ENCODE peak calls at places on chromosomes 4 and X, in nine cellular contexts. X is breast epithelium, W is astrocyte of the spinal cord, N is tibial nerve, Z is left ventricle myocardium inferior, Q is testis, B is IMR-90, K is fibroblast of pulmonary artery, G is AG04450. T is an unnamed sample.

GRCh38 chr4:132865922-132866321 is 283.2 kb upstream of the PCDH10 start:
- DNase-seq in X (no peak), W (no peak), N (no peak), Z (no peak), Q (no peak), B (no peak), K (no peak), G (no peak), T (no peak)

GRCh38 chr4:138275946-138276621 is 33.9 kb upstream of the SLC7A11 start:
- DNase-seq in X (no peak), W (peak; percentile 90), N (no peak), Z (no peak), Q (no peak), B (peak; percentile 91), K (peak; percentile 94), G (peak; percentile 55), T (peak; percentile 80)

GRCh38 chr4:155241225-155241624 is 32.8 kb downstream of the NPY2R start:
- DNase-seq in X (no peak), W (no peak), N (no peak), Z (no peak), Q (no peak), B (no peak), K (no peak), G (no peak), T (no peak)

GRCh38 chrX:38166478-38167083 is 54.1 kb downstream of the SRPX start:
- DNase-seq in X (no peak), W (peak; percentile 35), N (peak; percentile 54), Z (no peak), Q (peak; percentile 17), B (peak; percentile 26), K (peak; percentile 41), G (no peak), T (no peak)

GRCh38 chr4:175932116-175932515 is 120.1 kb upstream of the GPM6A start:
- DNase-seq in X (no peak), W (no peak), N (no peak), Z (no peak), Q (no peak), B (no peak), K (no peak), G (no peak), T (no peak)

GRCh38 chr4:158796370-158797140 is 27.7 kb downstream of the FNIP2 start:
- DNase-seq in X (no peak), W (peak; percentile 46), N (no peak), Z (no peak), Q (no peak), B (peak; percentile 67), K (no peak), G (no peak), T (no peak)

GRCh38 chr4:48269861-48270515 is 350 bp upstream of the TEC start:
- DNase-seq in X (peak; percentile 95), W (peak; percentile 80), N (peak; percentile 85), Z (peak; percentile 94), Q (peak; percentile 95), B (peak; percentile 51), K (peak; percentile 48), G (no peak), T (no peak)

GRCh38 chr4:84497220-84497834 is 1.8 kb downstream of the NKX6-1 start:
- DNase-seq in X (no peak), W (peak; percentile 55), N (no peak), Z (no peak), Q (no peak), B (peak; percentile 2), K (no peak), G (no peak), T (no peak)

GRCh38 chr4:81757706-81758105 is 286.0 kb upstream of the RASGEF1B start:
- DNase-seq in X (no peak), W (no peak), N (peak; percentile 7), Z (no peak), Q (no peak), B (no peak), K (no peak), G (no peak), T (no peak)
- TF ChIP-seq CTCF in X (no peak), W (no peak), N (no peak), Z (no peak), Q (no peak), B (no peak), K (no peak), G (no peak), T (no peak)

DNA sequence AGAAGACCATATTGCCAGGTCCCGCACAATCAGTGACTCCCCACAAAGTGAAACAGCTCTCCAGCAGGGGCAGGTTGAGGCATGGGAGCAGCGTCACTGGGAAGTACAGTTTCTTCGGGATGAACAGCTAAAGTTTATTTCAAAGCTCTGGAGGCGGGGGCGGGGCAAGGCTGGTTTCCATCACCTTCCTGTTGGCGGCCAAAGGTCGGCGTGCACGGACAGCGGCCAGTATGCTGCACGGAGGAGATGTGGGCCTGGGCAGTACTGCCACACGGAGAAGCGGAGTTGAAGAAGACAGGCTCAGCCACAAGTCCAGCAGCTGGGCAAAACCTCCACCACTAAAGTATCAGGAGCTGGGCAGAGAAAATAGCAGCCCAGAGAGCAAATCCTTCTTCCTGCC is 964 bp upstream of the ZNF518B start:
- DNase-seq in X (no peak), W (no peak), N (no peak), Z (no peak), Q (no peak), B (no peak), K (no peak), G (no peak), T (no peak)
- H3K4me3 ChIP-seq in X (no peak overlapping the region), W (no peak overlapping the region), N (no peak overlapping the region), Z (peak overlapping the region; percentile 70), Q (no peak overlapping the region), B (no peak overlapping the region), K (no peak overlapping the region), G (no peak overlapping the region), T (no peak overlapping the region)

DNA sequence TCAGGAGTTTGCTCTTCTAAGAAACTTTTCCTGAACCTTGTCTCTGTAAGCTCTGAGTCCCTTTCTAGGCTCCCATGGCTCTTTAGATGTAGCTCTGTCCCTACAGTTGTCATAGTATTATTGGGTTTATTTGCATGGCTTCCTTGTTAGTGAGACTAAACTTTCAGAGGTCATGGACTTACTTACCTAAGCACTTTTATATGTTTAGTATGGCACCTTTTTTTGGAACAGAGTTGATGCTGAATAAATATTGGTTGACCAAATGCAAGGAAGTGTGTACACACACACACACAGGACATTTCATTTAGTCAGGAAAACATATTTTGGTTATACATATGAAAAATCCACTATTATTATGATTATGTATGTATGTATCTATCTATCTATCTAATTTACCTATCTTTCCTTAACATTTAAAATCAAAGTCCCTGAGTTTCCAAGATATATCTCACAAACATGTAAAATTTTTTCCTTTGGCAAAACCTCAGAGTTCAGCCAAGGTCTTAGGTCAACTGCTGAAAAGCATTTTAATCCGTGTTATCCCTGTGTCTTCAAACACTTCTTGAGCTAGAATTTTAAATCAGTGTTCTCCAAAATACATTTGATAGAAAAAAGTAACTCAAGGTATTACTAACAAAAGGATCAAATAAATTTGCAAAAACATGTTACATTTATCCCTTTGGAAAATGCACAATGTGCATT is 47.1 kb upstream of the GBA3 start:
- DNase-seq in X (no peak), W (no peak), N (no peak), Z (no peak), Q (no peak), B (no peak), K (no peak), G (no peak), T (no peak)
- TF ChIP-seq CTCF in X (no peak), W (no peak), N (no peak), Z (no peak), Q (no peak), B (no peak), K (no peak), G (no peak), T (no peak)

GRCh38 chr4:121724671-121725070 is 27.9 kb upstream of the ANXA5 start:
- DNase-seq in X (no peak), W (no peak), N (no peak), Z (no peak), Q (no peak), B (no peak), K (no peak), G (no peak), T (no peak)
- H3K4me3 ChIP-seq in X (no peak overlapping the region), W (no peak overlapping the region), N (no peak overlapping the region), Z (no peak overlapping the region), Q (no peak overlapping the region), B (no peak overlapping the region), K (no peak overlapping the region), G (no peak overlapping the region), T (no peak overlapping the region)

GRCh38 chrX:26442340-26442739 is 226.4 kb downstream of the MAGEB5 start:
- DNase-seq in X (no peak), W (peak; percentile 5), N (peak; percentile 4), Z (no peak), Q (peak; percentile 13), B (peak; percentile 26), K (peak; percentile 44), G (no peak), T (no peak)
- TF ChIP-seq CTCF in X (no peak), W (peak; percentile 41), N (no peak), Z (peak; percentile 43), Q (peak; percentile 18), B (peak; percentile 51), K (peak; percentile 40), G (peak; percentile 52), T (peak; percentile 16)

GRCh38 chrX:10072786-10073568 is 83.8 kb upstream of the CLCN4 start:
- DNase-seq in X (no peak), W (no peak), N (no peak), Z (no peak), Q (no peak), B (no peak), K (no peak), G (no peak), T (no peak)
- H3K4me3 ChIP-seq in X (no peak overlapping the region), W (no peak overlapping the region), N (no peak overlapping the region), Z (no peak overlapping the region), Q (no peak overlapping the region), B (no peak overlapping the region), K (no peak overlapping the region), G (no peak overlapping the region), T (no peak overlapping the region)